ENCODE peak calls at places on chromosomes 16 and 17, in six cellular contexts. Y is activated CD8-positive, alpha-beta memory T cell treated with anti-CD3 and anti-CD28 coated beads for 1 hour; Z is fibroblast of mammary gland; U is nephron progenitor cell; C is tibial nerve; O is naive B cell. N is an unnamed sample.

GRCh38 chr17:66383353-66383752 is 80.9 kb downstream of the PRKCA start:
- DNase-seq in C (no peak), U (no peak), Y (no peak), O (no peak), Z (peak), N (no peak)

GRCh38 chr17:34379876-34380275 is 16.8 kb upstream of the CCL1 start:
- DNase-seq in Y (no peak), U (no peak), C (no peak), O (no peak), Z (no peak), N (no peak)

GRCh38 chr16:4263504-4264436 is 9.1 kb downstream of the TFAP4 start:
- DNase-seq in O (no peak), Y (no peak), Z (peak), U (peak), C (peak), N (peak)

GRCh38 chr17:4485676-4486646 is 12.7 kb upstream of the SPNS2 start:
- DNase-seq in U (no peak), Y (peak), O (no peak), Z (no peak), C (no peak), N (no peak)

GRCh38 chr16:67149276-67150057 is 1.3 kb downstream of the B3GNT9 start:
- DNase-seq in U (no peak), C (no peak), Z (no peak), O (no peak), Y (no peak), N (no peak)

GRCh38 chr16:67430504-67431076 is 331 bp upstream of the HSD11B2 start:
- DNase-seq in Z (no peak), Y (no peak), U (peak), O (peak), C (no peak), N (no peak)

GRCh38 chr17:45332989-45333701 is 16.3 kb upstream of the MAP3K14 start:
- DNase-seq in U (no peak), O (peak), C (no peak), Z (no peak), Y (no peak), N (no peak)

GRCh38 chr17:6421700-6422604 is 13.0 kb downstream of the AIPL1 start:
- DNase-seq in U (peak), C (peak), O (peak), Y (peak), Z (peak), N (peak)

GRCh38 chr17:76416899-76417298 is 32.5 kb downstream of the SPHK1 start:
- DNase-seq in Z (no peak), U (no peak), C (no peak), O (no peak), Y (no peak), N (no peak)

GRCh38 chr16:70568601-70569217 is 45.1 kb downstream of the SF3B3 start:
- DNase-seq in Z (no peak), U (no peak), C (no peak), Y (no peak), O (no peak), N (no peak)

GRCh38 chr17:37770631-37771518 is 26.0 kb upstream of the HNF1B start:
- DNase-seq in C (no peak), Z (peak), O (no peak), U (peak), Y (no peak), N (peak)

GRCh38 chr16:70682239-70683145 is 3.4 kb downstream of the MTSS2 start:
- DNase-seq in O (no peak), Z (no peak), U (no peak), C (no peak), Y (no peak), N (no peak)

GRCh38 chr17:7021993-7022778 is 664 bp upstream of the BCL6B start:
- DNase-seq in O (peak), Z (peak), Y (peak), C (peak), U (peak), N (peak)

GRCh38 chr16:31700530-31701388 is 172.8 kb upstream of the ZNF267 start:
- DNase-seq in U (peak), C (peak), Z (peak), O (peak), Y (peak), N (peak)

GRCh38 chr17:77619851-77620250 is 338.7 kb upstream of the TNRC6C start:
- DNase-seq in Z (peak), U (no peak), C (no peak), Y (no peak), O (no peak), N (no peak)

GRCh38 chr17:39551879-39552278 is 55.8 kb downstream of the NEUROD2 start:
- DNase-seq in U (no peak), Y (no peak), C (no peak), O (no peak), Z (peak), N (no peak)

GRCh38 chr16:75074920-75075687 is 41.5 kb downstream of the LDHD start:
- DNase-seq in O (peak), Z (no peak), C (no peak), U (no peak), Y (peak), N (no peak)

GRCh38 chr16:4404247-4404966 is 12.0 kb downstream of the CORO7 start:
- DNase-seq in Y (no peak), U (peak), C (no peak), O (peak), Z (peak), N (no peak)

N was measured in heart right ventricle.